ENCODE peak calls at places on chromosome 4, in four cellular contexts. I is NT2/D1, E is neural progenitor cell, W is A549. T is an unnamed sample.
A peak's percentile ranks its signal among the peaks of the same experiment; 100 is the strongest.

GRCh38 chr4:122709236-122709635 is 23.3 kb upstream of the BBS12 start:
- DNase-seq in I (no peak), E (no peak), W (no peak), T (no peak)

GRCh38 chr4:52704133-52704532 is 45.0 kb upstream of the USP46 start:
- DNase-seq in I (no peak), E (no peak), W (no peak), T (no peak)

GRCh38 chr4:128354205-128354821 is 66.7 kb upstream of the PGRMC2 start:
- DNase-seq in I (no peak), E (no peak), W (peak; percentile 17), T (no peak)

GRCh38 chr4:1337951-1338751 is 8.9 kb upstream of the UVSSA start:
- DNase-seq in I (no peak), E (no peak), W (no peak), T (no peak)

GRCh38 chr4:6265546-6265945 is 4.1 kb upstream of the WFS1 start:
- DNase-seq in I (no peak), E (no peak), W (no peak), T (no peak)

GRCh38 chr4:110865611-110866254 is 242.9 kb upstream of the PITX2 start:
- DNase-seq in I (no peak), E (no peak), W (no peak), T (no peak)

GRCh38 chr4:37631551-37631950 is 54.6 kb downstream of the RELL1 start:
- DNase-seq in I (no peak), E (no peak), W (no peak), T (no peak)

GRCh38 chr4:81573817-81574216 is 102.1 kb upstream of the RASGEF1B start:
- DNase-seq in I (no peak), E (no peak), W (no peak), T (no peak)

GRCh38 chr4:168715889-168716288 is 219.0 kb downstream of the PALLD start:
- DNase-seq in I (no peak), E (no peak), W (no peak), T (no peak)

GRCh38 chr4:111943796-111944203 is 201.5 kb upstream of the FAM241A start:
- DNase-seq in I (peak; percentile 23), E (peak; percentile 77), W (peak; percentile 23), T (no peak)

GRCh38 chr4:16952462-16952871 is 54.0 kb upstream of the LDB2 start:
- DNase-seq in I (no peak), E (peak; percentile 27), W (no peak), T (no peak)

GRCh38 chr4:41363384-41363981 is 106.8 kb downstream of the UCHL1 start:
- DNase-seq in I (no peak), E (peak; percentile 37), W (no peak), T (no peak)

GRCh38 chr4:125350736-125351135 is 36.0 kb downstream of the FAT4 start:
- DNase-seq in I (no peak), E (no peak), W (no peak), T (no peak)

GRCh38 chr4:138243369-138243768 is 1.2 kb upstream of the SLC7A11 start:
- DNase-seq in I (no peak), E (no peak), W (no peak), T (no peak)

GRCh38 chr4:83082777-83083176 is 31.8 kb downstream of the PLAC8 start:
- DNase-seq in I (no peak), E (no peak), W (no peak), T (no peak)

GRCh38 chr4:1404573-1405248 is 1.5 kb downstream of the NKX1-1 start:
- DNase-seq in I (no peak), E (no peak), W (no peak), T (peak; percentile 39)

GRCh38 chr4:141155586-141155985 is 22.3 kb upstream of the RNF150 start:
- DNase-seq in I (no peak), E (no peak), W (no peak), T (no peak)

GRCh38 chr4:125306533-125306932 is 8.2 kb upstream of the FAT4 start:
- DNase-seq in I (no peak), E (no peak), W (no peak), T (no peak)

GRCh38 chr4:175273995-175274753 is 356.0 kb downstream of the ADAM29 start:
- DNase-seq in I (no peak), E (no peak), W (no peak), T (no peak)

GRCh38 chr4:75429208-75429607 is 85.0 kb downstream of the RCHY1 start:
- DNase-seq in I (no peak), E (no peak), W (no peak), T (no peak)

GRCh38 chr4:47031011-47031678 is at the start of gene GABRB1:
- DNase-seq in I (peak; percentile 20), E (peak; percentile 81), W (no peak), T (peak; percentile 42)

GRCh38 chr4:168019921-168020320 is 72.4 kb upstream of the ANXA10 start:
- DNase-seq in I (no peak), E (no peak), W (no peak), T (no peak)

GRCh38 chr4:1945492-1945891 is 63.3 kb downstream of the NELFA start:
- DNase-seq in I (peak; percentile 2), E (peak; percentile 42), W (no peak), T (no peak)

GRCh38 chr4:16524379-16524778 is 298.1 kb upstream of the TAPT1 start:
- DNase-seq in I (no peak), E (no peak), W (no peak), T (no peak)

GRCh38 chr4:997375-998071 is 4.3 kb upstream of the SLC26A1 start:
- DNase-seq in I (no peak), E (peak; percentile 78), W (no peak), T (no peak)

GRCh38 chr4:110064295-110064694 is 134.1 kb downstream of the ELOVL6 start:
- DNase-seq in I (no peak), E (no peak), W (no peak), T (no peak)

GRCh38 chr4:866761-867390 is 40.9 kb upstream of the CPLX1 start:
- DNase-seq in I (no peak), E (no peak), W (no peak), T (no peak)

GRCh38 chr4:186946682-186947294 is 223.1 kb upstream of the FAT1 start:
- DNase-seq in I (no peak), E (peak; percentile 63), W (peak; percentile 69), T (no peak)

GRCh38 chr4:62709618-62710252 is 1509.6 kb downstream of the ADGRL3 start:
- DNase-seq in I (no peak), E (peak; percentile 57), W (no peak), T (no peak)

GRCh38 chr4:104395219-104395618 is 99.5 kb downstream of the CXXC4 start:
- DNase-seq in I (no peak), E (no peak), W (no peak), T (no peak)

GRCh38 chr4:168908859-168909390 is 101.1 kb downstream of the CBR4 start:
- DNase-seq in I (no peak), E (no peak), W (no peak), T (no peak)

GRCh38 chr4:149897784-149898183 is 82.1 kb upstream of the IQCM start:
- DNase-seq in I (peak; percentile 5), E (peak; percentile 16), W (no peak), T (no peak)

GRCh38 chr4:112327950-112328349 is 30.8 kb downstream of the ALPK1 start:
- DNase-seq in I (no peak), E (peak; percentile 63), W (no peak), T (no peak)

DNA sequence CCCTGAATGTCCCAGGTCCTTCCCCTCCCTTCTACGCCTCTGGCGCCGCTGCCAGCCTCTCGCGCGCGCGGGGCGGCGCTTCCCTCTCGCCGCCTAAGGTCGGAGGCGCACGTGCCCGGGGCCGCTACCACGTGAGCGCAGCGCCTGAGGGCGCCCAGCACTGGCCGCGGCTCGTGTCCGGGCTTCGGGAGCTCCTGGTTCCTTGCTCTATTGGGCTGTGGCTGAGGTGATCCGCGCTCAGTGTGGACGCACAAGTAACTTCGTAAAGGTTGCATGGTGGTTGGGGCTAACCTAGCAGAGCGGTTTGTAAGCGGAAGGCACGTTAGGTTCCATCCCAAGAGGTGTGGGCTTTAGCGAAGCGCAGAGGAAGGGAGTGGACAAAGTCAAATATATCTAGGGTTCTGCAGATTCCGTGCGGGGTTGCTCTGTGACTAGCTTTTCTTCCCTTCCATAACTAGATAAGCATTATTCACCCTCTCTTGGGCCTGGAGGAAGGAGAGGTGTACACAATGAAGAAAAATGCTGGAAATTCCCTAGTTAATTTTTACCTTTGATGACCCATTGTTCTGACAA is 1.8 kb downstream of the TLL1 start:
- DNase-seq in I (no peak), E (peak; percentile 79), W (peak; percentile 5), T (no peak)
- H3K4me3 ChIP-seq in I (peak overlapping the region; percentile 56), E (peak overlapping the region; percentile 58), W (peak overlapping the region; percentile 47), T (peak overlapping the region; percentile 45)

DNA sequence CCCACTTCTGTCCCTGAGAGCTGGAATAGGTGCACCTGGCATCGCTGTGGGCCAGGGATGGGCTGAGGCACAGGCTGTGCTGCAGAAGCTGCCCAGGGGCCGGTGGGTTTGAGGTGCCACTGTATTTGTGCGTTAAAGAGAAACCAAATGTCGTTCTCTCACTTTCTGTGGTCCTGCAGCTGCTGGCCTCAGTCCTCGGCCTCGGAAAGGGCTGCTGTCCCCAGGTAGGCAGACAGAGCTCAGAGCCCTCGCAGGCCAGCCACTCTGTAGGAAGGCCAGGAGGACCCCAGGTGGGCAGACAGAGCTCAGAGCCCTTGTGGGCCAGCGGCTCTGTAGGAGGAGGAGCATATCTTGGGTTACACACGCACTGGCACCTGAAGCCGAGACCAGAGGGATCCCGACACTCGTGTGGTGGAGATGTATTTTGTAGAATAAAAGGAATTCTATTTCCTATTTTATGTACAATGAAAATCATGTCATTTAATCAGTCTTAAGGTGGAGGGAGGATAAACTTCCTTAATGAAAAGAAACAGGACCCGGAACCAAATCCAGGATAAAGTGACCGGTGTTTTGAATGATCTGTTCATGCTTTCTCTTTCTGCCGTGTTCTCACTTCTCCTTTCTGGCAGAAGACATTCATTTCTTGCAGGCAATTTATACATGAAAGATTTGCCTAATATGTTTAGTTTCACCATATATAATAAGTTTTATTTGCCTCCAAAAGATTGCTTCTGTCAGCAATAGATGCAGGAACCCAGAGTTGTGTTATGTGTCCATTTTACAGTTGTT is 54.4 kb upstream of the HGFAC start:
- DNase-seq in I (no peak), E (no peak), W (no peak), T (no peak)
- H3K4me1 ChIP-seq in I (peaks cover 22% of the 10 kb centered on the region), E (peaks cover 63% of the 10 kb centered on the region), W (no peaks in the 10 kb centered on the region), T (peaks cover 19% of the 10 kb centered on the region)

DNA sequence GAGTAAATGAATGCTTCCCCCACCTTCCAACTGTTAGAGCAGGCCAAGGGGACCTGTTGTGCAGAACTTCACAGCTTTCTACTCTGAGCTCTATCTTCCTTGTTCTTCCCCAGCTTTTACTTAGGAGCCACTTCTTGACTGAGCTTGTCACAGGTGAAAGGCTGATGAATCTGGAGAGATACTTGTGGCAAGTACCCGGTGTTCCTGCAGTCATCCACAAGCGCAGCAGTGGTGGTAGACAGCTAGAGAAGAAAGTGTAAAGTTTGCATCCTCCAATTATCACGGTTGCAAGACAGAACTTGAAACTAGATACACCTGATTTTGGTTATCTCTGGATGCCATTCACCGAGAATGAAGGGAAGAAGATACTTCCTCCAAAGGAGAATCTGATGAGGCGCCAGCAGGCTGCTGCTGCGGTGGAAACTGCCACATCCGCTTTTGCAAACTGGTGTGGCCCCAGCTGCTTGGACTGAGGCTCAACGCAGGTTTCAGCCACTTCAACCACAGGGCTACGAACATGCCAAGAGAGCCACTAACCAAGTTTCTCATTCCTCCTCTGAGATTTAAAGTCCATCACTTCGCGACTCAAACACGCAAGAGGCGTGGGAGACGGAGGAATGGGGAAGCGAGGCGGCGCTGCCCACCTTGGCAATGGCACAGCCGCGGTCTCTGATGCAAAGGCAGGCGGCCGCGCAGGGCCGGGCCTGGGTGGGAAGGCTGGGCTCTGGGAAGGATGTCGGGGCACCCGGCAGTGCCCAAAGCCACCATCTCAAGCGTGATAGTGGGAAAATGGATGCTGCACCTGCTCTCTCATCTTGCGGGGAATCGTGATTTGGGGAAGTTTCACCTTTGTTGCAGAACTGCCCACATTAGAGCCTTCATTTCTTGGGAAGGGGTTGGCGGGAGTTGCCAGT is 1.3 kb upstream of the FHIP1A start:
- DNase-seq in I (no peak), E (peak; percentile 10), W (no peak), T (no peak)
- H3K4me3 ChIP-seq in I (peak overlapping the region; percentile 56), E (peak overlapping the region; percentile 91), W (peak overlapping the region; percentile 59), T (peak overlapping the region; percentile 83)

GRCh38 chr4:176752191-176752749 is 40.5 kb downstream of the VEGFC start:
- DNase-seq in I (no peak), E (no peak), W (no peak), T (no peak)
- H3K4me1 ChIP-seq in I (no peaks in the 10 kb centered on the region), E (no peaks in the 10 kb centered on the region), W (peaks cover 23% of the 10 kb centered on the region), T (peaks cover 49% of the 10 kb centered on the region)

T was measured in RWPE2.